ENCODE peak calls at places on chromosomes 2 and 18, in ten cellular contexts. One of them, this sample, is unnamed.

GRCh38 chr18:10142496-10143160 is 228.8 kb downstream of the VAPA start:
- DNase-seq in ovary: no peak
- DNase-seq in tibial artery: no peak
- DNase-seq in uterus: no peak
- DNase-seq in endothelial cell: no peak
- DNase-seq in GM23338: no peak
- DNase-seq in mucosa of descending colon: no peak
- DNase-seq in neural crest cell: no peak
- DNase-seq in kidney: no peak
- DNase-seq in upper lobe of right lung: no peak
- DNase-seq in this sample: peak

GRCh38 chr2:85888020-85888744 is 608 bp downstream of the ST3GAL5 start:
- DNase-seq in ovary: peak
- DNase-seq in upper lobe of right lung: no peak
- DNase-seq in kidney: peak
- DNase-seq in mucosa of descending colon: peak
- DNase-seq in tibial artery: no peak
- DNase-seq in neural crest cell: no peak
- DNase-seq in GM23338: peak
- DNase-seq in uterus: no peak
- DNase-seq in endothelial cell: peak
- DNase-seq in this sample: no peak

GRCh38 chr2:223735659-223736244 is 101.6 kb downstream of the AP1S3 start:
- DNase-seq in kidney: no peak
- DNase-seq in GM23338: no peak
- DNase-seq in uterus: no peak
- DNase-seq in neural crest cell: no peak
- DNase-seq in mucosa of descending colon: no peak
- DNase-seq in ovary: no peak
- DNase-seq in tibial artery: no peak
- DNase-seq in upper lobe of right lung: no peak
- DNase-seq in endothelial cell: no peak
- DNase-seq in this sample: no peak

GRCh38 chr18:8063733-8064132 is 496.6 kb downstream of the PTPRM start:
- DNase-seq in uterus: no peak
- DNase-seq in endothelial cell: no peak
- DNase-seq in upper lobe of right lung: no peak
- DNase-seq in neural crest cell: no peak
- DNase-seq in kidney: no peak
- DNase-seq in GM23338: no peak
- DNase-seq in mucosa of descending colon: no peak
- DNase-seq in tibial artery: no peak
- DNase-seq in ovary: no peak
- DNase-seq in this sample: no peak

GRCh38 chr18:6405237-6406074 is 9.3 kb downstream of the L3MBTL4 start:
- DNase-seq in upper lobe of right lung: no peak
- DNase-seq in uterus: no peak
- DNase-seq in mucosa of descending colon: no peak
- DNase-seq in neural crest cell: no peak
- DNase-seq in tibial artery: no peak
- DNase-seq in ovary: no peak
- DNase-seq in endothelial cell: no peak
- DNase-seq in GM23338: no peak
- DNase-seq in kidney: no peak
- DNase-seq in this sample: no peak

GRCh38 chr18:43574974-43575373 is 297.7 kb upstream of the SYT4 start:
- DNase-seq in endothelial cell: no peak
- DNase-seq in kidney: no peak
- DNase-seq in ovary: no peak
- DNase-seq in mucosa of descending colon: no peak
- DNase-seq in uterus: no peak
- DNase-seq in upper lobe of right lung: no peak
- DNase-seq in GM23338: no peak
- DNase-seq in neural crest cell: no peak
- DNase-seq in tibial artery: no peak
- DNase-seq in this sample: no peak

GRCh38 chr2:234444888-234445287 is 52.0 kb downstream of the ARL4C start:
- DNase-seq in upper lobe of right lung: no peak
- DNase-seq in tibial artery: no peak
- DNase-seq in mucosa of descending colon: peak
- DNase-seq in endothelial cell: no peak
- DNase-seq in kidney: no peak
- DNase-seq in uterus: no peak
- DNase-seq in neural crest cell: no peak
- DNase-seq in GM23338: no peak
- DNase-seq in ovary: no peak
- DNase-seq in this sample: no peak

GRCh38 chr18:55264108-55264507 is 304.8 kb upstream of the CCDC68 start:
- DNase-seq in GM23338: peak
- DNase-seq in upper lobe of right lung: no peak
- DNase-seq in endothelial cell: no peak
- DNase-seq in mucosa of descending colon: no peak
- DNase-seq in neural crest cell: no peak
- DNase-seq in kidney: no peak
- DNase-seq in tibial artery: no peak
- DNase-seq in ovary: no peak
- DNase-seq in uterus: no peak
- DNase-seq in this sample: no peak

GRCh38 chr2:133568172-133568571 is at the start of gene NCKAP5:
- DNase-seq in GM23338: peak
- DNase-seq in uterus: no peak
- DNase-seq in endothelial cell: no peak
- DNase-seq in upper lobe of right lung: no peak
- DNase-seq in ovary: no peak
- DNase-seq in kidney: peak
- DNase-seq in tibial artery: no peak
- DNase-seq in mucosa of descending colon: peak
- DNase-seq in neural crest cell: peak
- DNase-seq in this sample: peak

GRCh38 chr2:165621086-165621560 is 151.6 kb downstream of the CSRNP3 start:
- DNase-seq in GM23338: no peak
- DNase-seq in neural crest cell: no peak
- DNase-seq in upper lobe of right lung: no peak
- DNase-seq in endothelial cell: no peak
- DNase-seq in tibial artery: no peak
- DNase-seq in kidney: no peak
- DNase-seq in uterus: no peak
- DNase-seq in mucosa of descending colon: no peak
- DNase-seq in ovary: peak
- DNase-seq in this sample: no peak

GRCh38 chr2:79099140-79099686 is 11.4 kb upstream of the REG1B start:
- DNase-seq in ovary: no peak
- DNase-seq in upper lobe of right lung: no peak
- DNase-seq in tibial artery: no peak
- DNase-seq in neural crest cell: no peak
- DNase-seq in mucosa of descending colon: no peak
- DNase-seq in endothelial cell: no peak
- DNase-seq in GM23338: no peak
- DNase-seq in uterus: no peak
- DNase-seq in kidney: no peak
- DNase-seq in this sample: no peak

GRCh38 chr2:121858406-121858805 is 103.0 kb downstream of the TSN start:
- DNase-seq in endothelial cell: no peak
- DNase-seq in neural crest cell: no peak
- DNase-seq in upper lobe of right lung: no peak
- DNase-seq in kidney: no peak
- DNase-seq in uterus: no peak
- DNase-seq in GM23338: no peak
- DNase-seq in tibial artery: no peak
- DNase-seq in mucosa of descending colon: no peak
- DNase-seq in ovary: no peak
- DNase-seq in this sample: no peak

GRCh38 chr18:59272971-59273935 is at the start of gene RAX:
- DNase-seq in tibial artery: no peak
- DNase-seq in neural crest cell: peak
- DNase-seq in ovary: no peak
- DNase-seq in mucosa of descending colon: no peak
- DNase-seq in uterus: no peak
- DNase-seq in endothelial cell: peak
- DNase-seq in GM23338: peak
- DNase-seq in kidney: peak
- DNase-seq in upper lobe of right lung: no peak
- DNase-seq in this sample: no peak
- TF ChIP-seq CTCF in tibial artery: no peak
- TF ChIP-seq CTCF in neural crest cell: peak
- TF ChIP-seq CTCF in ovary: no peak
- TF ChIP-seq CTCF in mucosa of descending colon: no peak
- TF ChIP-seq CTCF in uterus: no peak
- TF ChIP-seq CTCF in endothelial cell: no peak
- TF ChIP-seq CTCF in GM23338: peak
- TF ChIP-seq CTCF in kidney: no peak
- TF ChIP-seq CTCF in upper lobe of right lung: no peak
- TF ChIP-seq CTCF in this sample: no peak

GRCh38 chr2:216696751-216697560 is 1.6 kb upstream of the IGFBP5 start:
- DNase-seq in GM23338: peak
- DNase-seq in uterus: no peak
- DNase-seq in upper lobe of right lung: no peak
- DNase-seq in mucosa of descending colon: no peak
- DNase-seq in ovary: no peak
- DNase-seq in endothelial cell: no peak
- DNase-seq in kidney: no peak
- DNase-seq in tibial artery: no peak
- DNase-seq in neural crest cell: no peak
- DNase-seq in this sample: no peak
- TF ChIP-seq CTCF in GM23338: peak
- TF ChIP-seq CTCF in uterus: peak
- TF ChIP-seq CTCF in upper lobe of right lung: peak
- TF ChIP-seq CTCF in mucosa of descending colon: no peak
- TF ChIP-seq CTCF in ovary: peak
- TF ChIP-seq CTCF in endothelial cell: peak
- TF ChIP-seq CTCF in kidney: peak
- TF ChIP-seq CTCF in tibial artery: peak
- TF ChIP-seq CTCF in neural crest cell: peak
- TF ChIP-seq CTCF in this sample: peak

GRCh38 chr2:119820275-119820674 is 60.6 kb downstream of the PTPN4 start:
- DNase-seq in endothelial cell: no peak
- DNase-seq in upper lobe of right lung: no peak
- DNase-seq in uterus: no peak
- DNase-seq in ovary: no peak
- DNase-seq in mucosa of descending colon: no peak
- DNase-seq in neural crest cell: no peak
- DNase-seq in tibial artery: no peak
- DNase-seq in kidney: no peak
- DNase-seq in GM23338: no peak
- DNase-seq in this sample: no peak

GRCh38 chr2:119821266-119821665 is 61.5 kb downstream of the PTPN4 start:
- DNase-seq in upper lobe of right lung: no peak
- DNase-seq in mucosa of descending colon: no peak
- DNase-seq in tibial artery: no peak
- DNase-seq in uterus: no peak
- DNase-seq in GM23338: no peak
- DNase-seq in kidney: no peak
- DNase-seq in neural crest cell: no peak
- DNase-seq in endothelial cell: no peak
- DNase-seq in ovary: no peak
- DNase-seq in this sample: no peak

GRCh38 chr2:119818792-119819191 is 59.1 kb downstream of the PTPN4 start:
- DNase-seq in kidney: no peak
- DNase-seq in endothelial cell: no peak
- DNase-seq in uterus: no peak
- DNase-seq in ovary: no peak
- DNase-seq in upper lobe of right lung: no peak
- DNase-seq in GM23338: no peak
- DNase-seq in neural crest cell: no peak
- DNase-seq in mucosa of descending colon: no peak
- DNase-seq in tibial artery: no peak
- DNase-seq in this sample: no peak

GRCh38 chr2:119823734-119824334 is 64.1 kb downstream of the PTPN4 start:
- DNase-seq in ovary: peak
- DNase-seq in endothelial cell: peak
- DNase-seq in tibial artery: no peak
- DNase-seq in neural crest cell: no peak
- DNase-seq in mucosa of descending colon: no peak
- DNase-seq in upper lobe of right lung: no peak
- DNase-seq in GM23338: peak
- DNase-seq in kidney: peak
- DNase-seq in uterus: no peak
- DNase-seq in this sample: no peak

GRCh38 chr2:119819846-119820245 is 60.1 kb downstream of the PTPN4 start:
- DNase-seq in neural crest cell: no peak
- DNase-seq in kidney: no peak
- DNase-seq in mucosa of descending colon: no peak
- DNase-seq in uterus: no peak
- DNase-seq in GM23338: no peak
- DNase-seq in endothelial cell: no peak
- DNase-seq in ovary: no peak
- DNase-seq in upper lobe of right lung: no peak
- DNase-seq in tibial artery: no peak
- DNase-seq in this sample: no peak
- TF ChIP-seq CTCF in neural crest cell: no peak
- TF ChIP-seq CTCF in kidney: no peak
- TF ChIP-seq CTCF in mucosa of descending colon: no peak
- TF ChIP-seq CTCF in uterus: no peak
- TF ChIP-seq CTCF in GM23338: no peak
- TF ChIP-seq CTCF in endothelial cell: no peak
- TF ChIP-seq CTCF in ovary: no peak
- TF ChIP-seq CTCF in upper lobe of right lung: no peak
- TF ChIP-seq CTCF in tibial artery: no peak
- TF ChIP-seq CTCF in this sample: no peak

DNA sequence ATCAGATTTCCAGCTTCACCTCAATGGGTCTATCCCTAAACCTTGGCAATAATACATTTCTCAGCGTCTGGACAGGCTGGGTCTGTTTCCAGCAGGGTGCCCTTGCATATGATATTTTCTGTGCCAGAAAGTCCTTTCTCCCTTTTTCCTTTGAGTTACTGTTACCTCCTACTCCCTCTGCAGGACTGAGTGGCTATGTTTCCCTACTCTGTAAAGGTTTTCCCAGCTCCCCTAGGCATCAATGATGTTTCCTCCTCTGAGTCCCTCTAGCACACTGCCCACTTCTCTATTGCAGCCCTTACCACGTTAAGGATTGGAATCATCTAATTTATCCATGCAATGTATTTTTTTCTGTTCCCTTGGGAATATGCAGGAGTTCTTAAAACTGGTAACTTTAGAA is 118.3 kb upstream of the REV1 start:
- DNase-seq in kidney: no peak
- DNase-seq in upper lobe of right lung: no peak
- DNase-seq in neural crest cell: no peak
- DNase-seq in GM23338: peak
- DNase-seq in mucosa of descending colon: no peak
- DNase-seq in uterus: no peak
- DNase-seq in tibial artery: no peak
- DNase-seq in ovary: no peak
- DNase-seq in endothelial cell: no peak
- DNase-seq in this sample: no peak
- TF ChIP-seq CTCF in kidney: no peak
- TF ChIP-seq CTCF in upper lobe of right lung: no peak
- TF ChIP-seq CTCF in neural crest cell: no peak
- TF ChIP-seq CTCF in GM23338: no peak
- TF ChIP-seq CTCF in mucosa of descending colon: no peak
- TF ChIP-seq CTCF in uterus: no peak
- TF ChIP-seq CTCF in tibial artery: peak
- TF ChIP-seq CTCF in ovary: no peak
- TF ChIP-seq CTCF in endothelial cell: no peak
- TF ChIP-seq CTCF in this sample: no peak